ENCODE peak calls at places on chromosomes 3 and 15, in five cellular contexts. G is ovary, D is A549, E is SK-N-SH, T is stomach. C is an unnamed sample.

GRCh38 chr3:53646723-53647122 is 152.3 kb downstream of the CACNA1D start:
- DNase-seq in D (no peak), E (no peak), T (no peak), G (no peak), C (no peak)

GRCh38 chr3:186772886-186773417 is 10.4 kb upstream of the EIF4A2 start:
- DNase-seq in E (peak), G (peak), D (no peak), T (peak), C (peak)

GRCh38 chr15:70451861-70452653 is 311.3 kb downstream of the UACA start:
- DNase-seq in D (no peak), T (peak), G (no peak), E (no peak), C (no peak)

GRCh38 chr3:115217678-115218451 is 70.8 kb upstream of the ZBTB20 start:
- DNase-seq in G (no peak), D (peak), T (no peak), E (peak), C (no peak)

GRCh38 chr3:141191097-141191749 is 40.4 kb upstream of the PXYLP1 start:
- DNase-seq in G (no peak), E (no peak), T (no peak), D (no peak), C (no peak)

GRCh38 chr3:52890735-52891134 is 6.6 kb downstream of the STIMATE start:
- DNase-seq in E (no peak), T (no peak), G (no peak), D (no peak), C (no peak)

GRCh38 chr15:71155534-71155933 is 40.3 kb downstream of the THSD4 start:
- DNase-seq in G (no peak), T (no peak), D (no peak), E (no peak), C (peak)

GRCh38 chr15:20280933-20281463 is 260.6 kb downstream of the GOLGA6L6 start:
- DNase-seq in E (no peak), G (no peak), D (no peak), T (no peak), C (no peak)

GRCh38 chr3:35932995-35933394 is 293.7 kb downstream of the ARPP21 start:
- DNase-seq in E (no peak), D (peak), T (no peak), G (no peak), C (no peak)

GRCh38 chr3:112126501-112126900 is 6.5 kb downstream of the GCSAM start:
- DNase-seq in G (no peak), T (no peak), D (no peak), E (no peak), C (no peak)

GRCh38 chr3:181739628-181740027 is 27.9 kb downstream of the SOX2 start:
- DNase-seq in D (no peak), E (no peak), G (no peak), T (no peak), C (peak)

GRCh38 chr3:159787191-159787590 is 201.4 kb upstream of the IL12A start:
- DNase-seq in T (no peak), G (no peak), D (peak), E (no peak), C (no peak)

GRCh38 chr3:45026038-45026437 is at the start of gene CLEC3B:
- DNase-seq in E (no peak), G (peak), D (no peak), T (no peak), C (no peak)

GRCh38 chr3:185070491-185071335 is 82.1 kb downstream of the C3orf70 start:
- DNase-seq in G (no peak), T (no peak), D (peak), E (peak), C (no peak)

GRCh38 chr3:37590328-37591079 is 271.2 kb upstream of the CTDSPL start:
- DNase-seq in D (no peak), G (no peak), T (peak), E (no peak), C (no peak)

GRCh38 chr3:194277547-194278091 is 73.5 kb downstream of the CPN2 start:
- DNase-seq in D (no peak), E (peak), T (no peak), G (peak), C (no peak)

GRCh38 chr3:46844397-46844796 is 18.8 kb downstream of the MYL3 start:
- DNase-seq in E (no peak), T (no peak), G (no peak), D (no peak), C (peak)

GRCh38 chr3:194512895-194513601 is 26.2 kb upstream of the ATP13A3 start:
- DNase-seq in D (no peak), T (peak), G (no peak), E (no peak), C (no peak)

GRCh38 chr3:57689367-57690053 is 3.4 kb downstream of the DENND6A start:
- DNase-seq in G (no peak), E (no peak), T (no peak), D (no peak), C (no peak)

GRCh38 chr15:47885921-47886320 is 168.6 kb downstream of the SEMA6D start:
- DNase-seq in G (no peak), E (no peak), T (no peak), D (no peak), C (no peak)

GRCh38 chr3:27325419-27325818 is 43.8 kb downstream of the NEK10 start:
- DNase-seq in D (no peak), E (no peak), G (no peak), T (no peak), C (no peak)

GRCh38 chr3:41159581-41160189 is 39.6 kb upstream of the CTNNB1 start:
- DNase-seq in T (no peak), E (no peak), D (peak), G (no peak), C (no peak)
- TF ChIP-seq EP300 in T (no peak), E (no peak), D (no peak), G (no peak), C (no peak)

DNA sequence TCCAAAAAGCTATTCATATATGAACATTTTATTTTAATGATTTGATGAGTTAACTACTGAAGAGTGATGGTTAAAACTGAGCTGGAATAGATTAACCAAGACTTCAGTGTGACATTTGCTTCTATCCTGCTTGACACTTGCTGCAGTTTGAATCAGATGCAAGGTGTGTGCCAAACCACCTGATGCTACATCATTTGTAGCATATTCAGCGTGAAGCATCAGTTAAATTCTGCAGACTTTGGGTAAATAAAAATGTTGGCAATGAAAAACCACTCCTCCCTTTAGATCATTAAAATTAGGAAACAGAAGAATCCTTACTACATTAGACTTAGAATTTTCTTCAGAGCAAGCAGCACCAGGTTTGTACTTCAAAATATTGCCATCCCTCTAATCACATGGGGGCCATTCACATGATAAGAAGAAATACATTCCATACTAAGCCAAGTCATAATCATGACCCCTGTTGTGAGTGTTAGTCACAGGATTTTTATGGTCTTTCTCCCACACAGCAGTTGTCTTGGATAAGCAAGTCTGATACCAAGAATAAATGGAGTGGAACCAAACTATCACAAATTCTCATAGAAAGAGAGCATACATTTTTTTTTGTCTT is 160.7 kb upstream of the TNIK start:
- DNase-seq in G (no peak), T (no peak), E (no peak), D (no peak), C (no peak)
- TF ChIP-seq EP300 in G (no peak), T (no peak), E (no peak), D (no peak), C (no peak)

DNA sequence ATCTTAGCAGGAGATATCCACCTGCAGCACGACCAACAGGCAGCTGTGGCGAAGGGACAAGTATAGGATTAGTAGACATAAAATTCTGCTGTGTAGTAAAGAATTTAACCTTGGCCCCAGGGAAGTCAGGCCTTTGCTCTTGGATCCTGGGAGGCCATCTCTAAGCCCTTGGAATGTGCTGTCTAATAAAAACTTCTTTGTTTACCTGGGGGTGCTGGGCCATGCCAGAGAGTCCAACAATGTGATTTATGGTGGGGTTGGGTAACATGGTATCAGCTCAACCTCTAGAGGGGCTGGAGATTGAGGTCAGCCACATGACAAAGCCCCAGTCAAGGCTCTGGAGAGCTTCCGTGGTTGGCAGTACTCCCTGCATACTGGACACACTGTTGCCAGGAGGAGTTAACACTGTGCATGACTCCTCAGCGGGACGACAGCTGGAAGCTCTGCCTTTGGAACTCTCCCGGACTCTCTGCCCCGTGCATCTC is 52.4 kb downstream of the HEG1 start:
- DNase-seq in E (no peak), G (peak), D (peak), T (no peak), C (no peak)
- TF ChIP-seq EP300 in E (no peak), G (no peak), D (no peak), T (no peak), C (no peak)

GRCh38 chr15:65944404-65944803 is 75.1 kb downstream of the RAB11A start:
- DNase-seq in T (no peak), G (no peak), D (no peak), E (no peak), C (no peak)
- TF ChIP-seq EP300 in T (no peak), G (no peak), D (no peak), E (no peak), C (no peak)

GRCh38 chr15:100694381-100695012 is 92.1 kb downstream of the ASB7 start:
- DNase-seq in D (no peak), E (no peak), G (no peak), T (no peak), C (peak)
- TF ChIP-seq EP300 in D (no peak), E (no peak), G (no peak), T (no peak), C (peak)

GRCh38 chr15:92840149-92840548 is 60.0 kb upstream of the CHD2 start:
- DNase-seq in T (peak), G (no peak), D (no peak), E (no peak), C (no peak)
- TF ChIP-seq EP300 in T (no peak), G (no peak), D (no peak), E (no peak), C (no peak)

GRCh38 chr3:101204246-101204645 is 116.1 kb downstream of the IMPG2 start:
- DNase-seq in G (no peak), E (no peak), D (no peak), T (no peak), C (no peak)

GRCh38 chr3:101200461-101200860 is 119.9 kb downstream of the IMPG2 start:
- DNase-seq in T (no peak), E (no peak), D (no peak), G (no peak), C (peak)

GRCh38 chr3:101203411-101203810 is 117.0 kb downstream of the IMPG2 start:
- DNase-seq in E (no peak), D (no peak), G (no peak), T (no peak), C (no peak)

DNA sequence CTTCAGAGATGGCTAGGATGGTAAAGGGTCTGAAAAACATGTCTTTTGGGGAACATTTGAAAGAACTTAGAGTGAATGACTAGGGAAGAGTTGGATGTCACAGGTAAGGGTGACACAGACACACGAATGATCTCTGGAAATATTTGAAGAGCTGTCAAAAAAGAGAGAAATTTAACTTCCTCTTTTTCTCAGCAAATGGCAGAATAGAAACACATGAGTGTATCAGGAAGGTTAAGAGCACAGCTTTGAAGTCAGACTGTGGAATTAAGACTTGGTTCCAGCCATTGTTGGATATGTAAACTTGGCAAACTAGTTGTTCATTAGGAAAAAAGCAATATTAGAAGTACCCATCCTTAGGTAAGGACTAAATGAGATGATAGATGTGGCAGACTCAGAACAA is 117.7 kb downstream of the IMPG2 start:
- DNase-seq in T (no peak), G (no peak), D (no peak), E (no peak), C (no peak)
- TF ChIP-seq EP300 in T (no peak), G (no peak), D (no peak), E (no peak), C (no peak)

GRCh38 chr3:125622381-125622788 is 27.1 kb upstream of the OSBPL11 start:
- DNase-seq in E (no peak), D (no peak), T (no peak), G (no peak), C (no peak)
- TF ChIP-seq EP300 in E (no peak), D (no peak), T (peak), G (no peak), C (no peak)

GRCh38 chr3:108251256-108251655 is 29.0 kb upstream of the IFT57 start:
- DNase-seq in G (no peak), E (no peak), T (no peak), D (no peak), C (no peak)

GRCh38 chr3:108251844-108252243 is 29.6 kb upstream of the IFT57 start:
- DNase-seq in D (no peak), E (no peak), G (no peak), T (no peak), C (no peak)

GRCh38 chr3:108255131-108255530 is 32.9 kb upstream of the IFT57 start:
- DNase-seq in D (no peak), E (no peak), G (no peak), T (no peak), C (no peak)

DNA sequence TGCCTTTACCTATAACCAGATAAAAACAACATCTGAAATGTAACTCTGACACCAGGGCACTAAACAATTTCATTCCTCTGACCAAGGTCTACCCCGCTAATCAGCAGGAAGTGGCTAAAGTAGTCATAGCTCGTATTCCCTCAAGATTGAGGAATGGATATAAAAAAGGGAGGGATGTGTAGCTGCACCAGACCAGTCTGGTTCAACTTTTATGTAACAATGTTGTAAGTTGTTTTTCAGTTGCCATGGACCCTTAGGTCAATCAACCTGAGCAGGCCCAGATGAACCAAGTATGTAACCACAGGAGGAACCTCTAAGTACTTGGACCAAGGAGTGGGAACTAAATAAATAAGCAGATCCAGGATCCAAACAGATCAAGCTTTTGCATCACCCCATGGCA is 28.4 kb upstream of the IFT57 start:
- DNase-seq in D (no peak), G (no peak), T (no peak), E (no peak), C (no peak)
- TF ChIP-seq EP300 in D (no peak), G (no peak), T (no peak), E (no peak), C (no peak)

C was measured in esophagus muscularis mucosa.